ENCODE peak calls at places on chromosomes 16 and 17, in four cellular contexts. S, F, X and A are unnamed samples. For H3K4me1 and H3K9me3, the result is how much of the 10 kb centered on the place peaks cover.

GRCh38 chr17:32264140-32264799 is 1.4 kb upstream of the RHBDL3 start:
- DNase-seq in F (no peak), S (no peak), X (peak), A (no peak)

GRCh38 chr17:14922421-14922820 is 342.7 kb downstream of the PMP22 start:
- DNase-seq in X (no peak), F (no peak), S (no peak), A (no peak)

GRCh38 chr16:83742520-83742919 is 65.3 kb upstream of the HSBP1 start:
- DNase-seq in X (no peak), S (no peak), F (no peak), A (no peak)

GRCh38 chr16:66197668-66198278 is 168.7 kb upstream of the CDH5 start:
- DNase-seq in F (no peak), S (no peak), X (no peak), A (no peak)

GRCh38 chr17:31394544-31394943 is 3.1 kb downstream of the RAB11FIP4 start:
- DNase-seq in F (no peak), S (no peak), X (peak), A (peak)

GRCh38 chr16:78953526-78953925 is 647.0 kb downstream of the MAF start:
- DNase-seq in S (no peak), F (no peak), X (no peak), A (no peak)

GRCh38 chr16:2963611-2964415 is at the start of gene KREMEN2:
- DNase-seq in X (peak), F (no peak), S (no peak), A (peak)

GRCh38 chr16:66474750-66475199 is 47.7 kb downstream of the BEAN1 start:
- DNase-seq in F (no peak), S (no peak), X (peak), A (peak)

GRCh38 chr16:50065241-50065623 is 538 bp upstream of the HEATR3 start:
- DNase-seq in S (no peak), F (no peak), X (no peak), A (no peak)

GRCh38 chr16:27436065-27436464 is 34.1 kb downstream of the IL21R start:
- DNase-seq in S (no peak), X (peak), F (no peak), A (no peak)

GRCh38 chr16:19384656-19385055 is 33.0 kb upstream of the TMC5 start:
- DNase-seq in X (no peak), S (peak), F (no peak), A (no peak)

GRCh38 chr16:57335361-57335760 is 23.2 kb upstream of the CCL22 start:
- DNase-seq in X (no peak), F (no peak), S (no peak), A (no peak)

GRCh38 chr17:47694018-47694817 is at the start of gene TBKBP1:
- DNase-seq in S (no peak), X (peak), F (no peak), A (peak)

GRCh38 chr17:50355701-50356341 is 9.9 kb downstream of the XYLT2 start:
- DNase-seq in F (no peak), X (peak), S (no peak), A (no peak)

GRCh38 chr16:49274936-49275730 is 6.5 kb downstream of the CBLN1 start:
- DNase-seq in S (no peak), X (no peak), F (no peak), A (no peak)

GRCh38 chr17:60745544-60745943 is 67.9 kb downstream of the BCAS3 start:
- DNase-seq in F (no peak), X (no peak), S (no peak), A (no peak)

GRCh38 chr16:29892458-29892813 is 6.9 kb downstream of the SEZ6L2 start:
- DNase-seq in S (no peak), F (no peak), X (peak), A (no peak)

GRCh38 chr17:3535253-3535995 is 22.2 kb downstream of the TRPV3 start:
- DNase-seq in X (peak), F (peak), S (no peak), A (no peak)

GRCh38 chr16:25109643-25110042 is 1.9 kb upstream of the LCMT1 start:
- DNase-seq in F (no peak), X (peak), S (no peak), A (peak)

GRCh38 chr17:76682306-76682705 is 28.5 kb downstream of the MXRA7 start:
- DNase-seq in F (no peak), S (no peak), X (peak), A (peak)

GRCh38 chr17:41813039-41813680 is 356 bp downstream of the FKBP10 start:
- DNase-seq in X (peak), F (no peak), S (no peak), A (no peak)

GRCh38 chr17:33416131-33416530 is 123.0 kb upstream of the ASIC2 start:
- DNase-seq in F (no peak), X (no peak), S (no peak), A (no peak)

GRCh38 chr16:50509521-50510341 is 38.5 kb upstream of the NKD1 start:
- DNase-seq in X (no peak), S (no peak), F (no peak), A (peak)

GRCh38 chr17:28997811-28998210 is 8.0 kb downstream of the SEZ6 start:
- DNase-seq in S (no peak), X (no peak), F (no peak), A (peak)

GRCh38 chr17:28370035-28370743 is at the start of gene VTN:
- DNase-seq in F (no peak), X (peak), S (no peak), A (peak)

GRCh38 chr17:74437702-74438101 is 5.8 kb downstream of the GPRC5C start:
- DNase-seq in S (no peak), X (peak), F (no peak), A (peak)

GRCh38 chr17:9371019-9371418 is 204.6 kb downstream of the STX8 start:
- DNase-seq in F (no peak), X (peak), S (no peak), A (peak)

DNA sequence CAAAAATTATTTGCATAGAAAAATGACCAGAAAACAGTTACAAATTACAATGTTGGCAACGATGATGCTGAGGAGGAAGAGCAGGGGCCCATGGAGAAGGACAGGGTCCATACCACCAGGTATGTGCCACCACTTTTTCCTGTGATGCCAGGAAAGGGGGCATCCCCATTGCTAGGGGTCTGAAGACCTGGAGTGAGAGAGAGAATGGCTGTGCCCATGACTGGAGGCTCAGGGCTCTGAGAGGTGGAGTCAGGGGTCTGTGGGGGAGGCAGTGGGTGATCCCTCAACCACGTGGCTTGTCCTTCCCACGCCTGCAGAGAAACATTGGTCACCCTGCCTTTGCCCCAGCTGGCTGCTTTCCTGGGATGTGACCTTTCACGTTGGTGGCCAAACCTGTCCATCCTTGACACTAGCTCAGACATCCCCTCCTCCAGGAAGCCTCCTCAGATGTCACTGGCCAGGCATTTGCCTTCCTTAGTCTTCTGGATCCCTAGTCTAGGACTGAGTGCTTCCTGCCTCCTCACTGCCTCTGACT is 51.4 kb downstream of the SOCS1 start:
- DNase-seq in S (no peak), X (peak), F (no peak), A (no peak)
- H3K4me1 ChIP-seq in S (under half), X (under half), F (under half), A (under half)

GRCh38 chr16:60137891-60138290 is 1403.8 kb upstream of the GOT2 start:
- DNase-seq in F (no peak), X (no peak), S (no peak), A (no peak)
- H3K9me3 ChIP-seq in F (under half), X (under half), S (under half), A (under half)

DNA sequence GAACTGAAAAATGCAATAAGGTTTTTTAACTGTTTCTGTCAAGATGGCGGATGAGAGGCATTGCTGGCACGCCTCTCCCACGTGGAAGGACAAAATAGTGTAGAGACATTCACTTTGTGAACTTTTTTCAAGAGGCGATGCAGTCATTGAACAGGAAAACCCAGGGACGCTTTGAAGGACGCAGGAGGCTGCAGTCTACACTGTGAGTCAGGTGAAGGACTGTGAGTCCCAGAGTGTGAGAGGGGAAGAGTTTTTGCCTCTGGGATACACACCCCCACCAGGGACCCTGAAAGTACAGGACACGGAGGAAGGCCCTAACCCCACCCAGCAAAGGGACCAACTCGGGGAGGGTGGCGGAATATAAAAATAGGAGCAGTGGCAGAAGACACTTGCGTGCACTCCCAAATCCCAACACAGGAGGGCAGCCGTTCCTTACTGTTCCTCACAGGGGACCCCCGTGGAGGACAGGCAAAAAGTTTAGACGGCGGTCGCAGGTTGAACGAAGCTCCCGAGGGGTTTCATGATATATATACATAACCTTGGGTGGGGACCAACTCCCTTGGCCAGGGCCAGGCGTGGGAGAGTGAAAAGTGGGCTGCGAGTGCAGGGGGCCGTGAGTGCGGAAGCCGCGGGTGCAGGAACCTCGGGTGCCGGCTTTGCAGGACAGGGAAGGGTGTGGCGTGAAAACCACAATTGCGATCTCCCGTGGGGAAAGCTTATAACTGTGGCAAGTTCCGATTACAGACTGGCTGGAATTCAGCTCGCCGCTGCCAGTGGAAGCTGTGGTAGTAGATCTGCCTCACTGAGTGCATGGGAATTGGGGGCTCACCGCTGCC is 82.0 kb upstream of the ALOX12 start:
- DNase-seq in S (peak), X (peak), F (peak), A (peak)
- H3K4me3 ChIP-seq in S (no peak), X (peak), F (peak), A (no peak)

GRCh38 chr16:70712359-70712758 is 26.5 kb upstream of the MTSS2 start:
- DNase-seq in F (no peak), S (no peak), X (no peak), A (no peak)
- H3K4me1 ChIP-seq in F (under half), S (under half), X (under half), A (under half)

GRCh38 chr17:57666946-57667345 is 78.2 kb downstream of the CCDC182 start:
- DNase-seq in S (no peak), F (no peak), X (no peak), A (no peak)
- H3K9me3 ChIP-seq in S (under half), F (under half), X (under half), A (under half)

GRCh38 chr16:86949630-86950029 is 367.6 kb downstream of the C16orf95 start:
- DNase-seq in X (peak), F (no peak), S (no peak), A (no peak)

GRCh38 chr16:86946981-86947380 is 368.6 kb downstream of the FOXL1 start:
- DNase-seq in F (no peak), X (peak), S (no peak), A (no peak)

GRCh38 chr16:86951041-86951822 is 366.0 kb downstream of the C16orf95 start:
- DNase-seq in X (peak), S (no peak), F (no peak), A (no peak)

GRCh38 chr16:86948046-86948445 is 369.1 kb downstream of the C16orf95 start:
- DNase-seq in X (peak), S (no peak), F (no peak), A (no peak)

DNA sequence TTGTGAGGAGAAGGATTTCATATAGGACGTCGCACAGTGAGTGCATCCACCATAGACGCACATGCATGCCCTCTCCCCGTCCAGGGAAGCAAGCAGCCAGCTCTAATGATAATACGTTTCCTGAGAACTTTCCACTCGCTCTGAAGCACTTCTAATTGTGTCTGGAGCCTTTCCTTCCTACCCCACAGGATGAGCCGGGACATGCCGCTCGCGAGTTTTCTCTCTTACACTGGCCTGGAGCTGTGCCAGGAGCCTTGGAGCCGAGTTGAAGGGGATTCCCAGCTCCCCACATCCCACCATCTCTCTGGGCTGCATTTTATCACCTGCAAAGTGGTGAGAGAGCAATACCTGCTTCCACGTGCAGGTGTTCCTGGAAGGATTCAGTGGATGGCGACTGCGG is 368.1 kb downstream of the C16orf95 start:
- DNase-seq in F (no peak), S (no peak), X (no peak), A (no peak)
- H3K4me3 ChIP-seq in F (no peak), S (no peak), X (no peak), A (no peak)